ENCODE peak calls at places on chromosomes 5 and 9, in ten cellular contexts. B is A673, F is fibroblast of the aortic adventitia, O is neural progenitor cell, P is lower lobe of right lung, N is GM23338, D is fibroblast of mammary gland, I is cardiac muscle cell, J is mammary epithelial cell, C is colonic mucosa. T is an unnamed sample.

GRCh38 chr9:19552693-19553092 is 143.9 kb downstream of the ACER2 start:
- DNase-seq in B (no peak), F (no peak), O (no peak), P (no peak), N (no peak), D (no peak), I (no peak), J (no peak), C (no peak), T (no peak)

GRCh38 chr5:39106332-39106731 is 32.1 kb upstream of the RICTOR start:
- DNase-seq in B (no peak), F (peak), O (no peak), P (no peak), N (no peak), D (peak), I (peak), J (no peak), C (no peak), T (peak)

GRCh38 chr9:109101810-109102209 is 17.9 kb downstream of the TMEM245 start:
- DNase-seq in B (no peak), F (peak), O (no peak), P (no peak), N (no peak), D (peak), I (peak), J (peak), C (no peak), T (peak)

GRCh38 chr5:11620172-11620571 is 284.1 kb downstream of the CTNND2 start:
- DNase-seq in B (no peak), F (no peak), O (no peak), P (no peak), N (peak), D (no peak), I (no peak), J (no peak), C (no peak), T (no peak)

GRCh38 chr5:165617491-165617890 is 2112.1 kb downstream of the MAT2B start:
- DNase-seq in B (no peak), F (no peak), O (no peak), P (no peak), N (no peak), D (no peak), I (no peak), J (no peak), C (no peak), T (no peak)

GRCh38 chr9:121915304-121915625 is 177.8 kb downstream of the TTLL11 start:
- DNase-seq in B (no peak), F (no peak), O (no peak), P (no peak), N (no peak), D (no peak), I (no peak), J (no peak), C (no peak), T (no peak)

GRCh38 chr5:115320515-115320914 is 24.1 kb upstream of the CCDC112 start:
- DNase-seq in B (no peak), F (no peak), O (no peak), P (no peak), N (no peak), D (no peak), I (no peak), J (no peak), C (no peak), T (no peak)

GRCh38 chr9:97572892-97573365 is 60.2 kb downstream of the TSTD2 start:
- DNase-seq in B (no peak), F (no peak), O (no peak), P (no peak), N (no peak), D (no peak), I (no peak), J (no peak), C (no peak), T (no peak)

GRCh38 chr9:136748656-136749551 is 579 bp upstream of the LCN6 start:
- DNase-seq in B (no peak), F (no peak), O (no peak), P (peak), N (no peak), D (no peak), I (no peak), J (no peak), C (no peak), T (no peak)

GRCh38 chr5:53501054-53501453 is 20.6 kb downstream of the FST start:
- DNase-seq in B (no peak), F (no peak), O (peak), P (no peak), N (no peak), D (no peak), I (no peak), J (no peak), C (no peak), T (peak)

GRCh38 chr5:33423018-33423630 is 17.6 kb upstream of the TARS1 start:
- DNase-seq in B (peak), F (peak), O (no peak), P (no peak), N (peak), D (peak), I (peak), J (no peak), C (no peak), T (peak)

GRCh38 chr5:134397196-134397595 is 14.5 kb downstream of the CDKN2AIPNL start:
- DNase-seq in B (no peak), F (no peak), O (no peak), P (no peak), N (no peak), D (no peak), I (no peak), J (no peak), C (no peak), T (no peak)

GRCh38 chr9:93654351-93654961 is 78.1 kb downstream of the PHF2 start:
- DNase-seq in B (no peak), F (no peak), O (peak), P (peak), N (no peak), D (no peak), I (no peak), J (no peak), C (no peak), T (no peak)

GRCh38 chr9:27339661-27340295 is 42.8 kb upstream of the EQTN start:
- DNase-seq in B (no peak), F (no peak), O (no peak), P (peak), N (no peak), D (no peak), I (no peak), J (no peak), C (no peak), T (no peak)

GRCh38 chr5:132678735-132679134 is 4.9 kb downstream of the IL4 start:
- DNase-seq in B (no peak), F (no peak), O (no peak), P (no peak), N (no peak), D (no peak), I (no peak), J (no peak), C (peak), T (no peak)

GRCh38 chr5:124692324-124692723 is 54.1 kb downstream of the ZNF608 start:
- DNase-seq in B (no peak), F (peak), O (no peak), P (no peak), N (no peak), D (peak), I (peak), J (no peak), C (no peak), T (peak)

GRCh38 chr5:123091258-123091987 is 2.4 kb downstream of the PRDM6 start:
- DNase-seq in B (no peak), F (peak), O (no peak), P (no peak), N (no peak), D (no peak), I (no peak), J (no peak), C (no peak), T (peak)

GRCh38 chr5:132591140-132591539 is 34.4 kb downstream of the RAD50 start:
- DNase-seq in B (no peak), F (peak), O (no peak), P (no peak), N (no peak), D (peak), I (peak), J (no peak), C (no peak), T (peak)

GRCh38 chr5:58544195-58544594 is 38.7 kb upstream of the RAB3C start:
- DNase-seq in B (peak), F (no peak), O (no peak), P (no peak), N (no peak), D (no peak), I (no peak), J (no peak), C (no peak), T (peak)

GRCh38 chr5:178346607-178347334 is 114.2 kb upstream of the PHYKPL start:
- DNase-seq in B (no peak), F (no peak), O (no peak), P (peak), N (no peak), D (no peak), I (no peak), J (no peak), C (no peak), T (no peak)

GRCh38 chr9:121667214-121667613 is 15.8 kb downstream of the DAB2IP start:
- DNase-seq in B (no peak), F (no peak), O (no peak), P (no peak), N (no peak), D (no peak), I (no peak), J (no peak), C (peak), T (no peak)

GRCh38 chr9:5879419-5880181 is 11.1 kb upstream of the MLANA start:
- DNase-seq in B (peak), F (peak), O (peak), P (no peak), N (peak), D (peak), I (peak), J (peak), C (no peak), T (peak)

GRCh38 chr5:170749911-170750431 is 33.6 kb upstream of the GABRP start:
- DNase-seq in B (no peak), F (no peak), O (no peak), P (no peak), N (no peak), D (no peak), I (no peak), J (peak), C (peak), T (no peak)

GRCh38 chr9:68480807-68481206 is 59.9 kb downstream of the TMEM252 start:
- DNase-seq in B (no peak), F (no peak), O (no peak), P (no peak), N (no peak), D (no peak), I (no peak), J (no peak), C (no peak), T (peak)

GRCh38 chr9:33439731-33440130 is 7.7 kb downstream of the AQP3 start:
- DNase-seq in B (no peak), F (peak), O (no peak), P (no peak), N (no peak), D (no peak), I (no peak), J (no peak), C (no peak), T (no peak)

GRCh38 chr5:61623401-61624069 is 291.5 kb downstream of the ZSWIM6 start:
- DNase-seq in B (no peak), F (no peak), O (peak), P (no peak), N (peak), D (no peak), I (no peak), J (no peak), C (no peak), T (no peak)

GRCh38 chr5:6408627-6409446 is 30.5 kb upstream of the MED10 start:
- DNase-seq in B (no peak), F (peak), O (no peak), P (no peak), N (no peak), D (peak), I (peak), J (no peak), C (no peak), T (peak)

GRCh38 chr9:73153793-73154227 is 2.1 kb downstream of the ANXA1 start:
- DNase-seq in B (peak), F (peak), O (no peak), P (no peak), N (no peak), D (peak), I (peak), J (peak), C (no peak), T (no peak)

GRCh38 chr9:137648396-137648795 is 29.6 kb downstream of the EHMT1 start:
- DNase-seq in B (no peak), F (peak), O (no peak), P (no peak), N (no peak), D (peak), I (peak), J (no peak), C (no peak), T (no peak)

GRCh38 chr5:147621016-147621415 is 111.1 kb upstream of the DPYSL3 start:
- DNase-seq in B (no peak), F (no peak), O (no peak), P (no peak), N (no peak), D (no peak), I (peak), J (no peak), C (no peak), T (peak)

GRCh38 chr5:142141463-142141862 is 32.9 kb downstream of the NDFIP1 start:
- DNase-seq in B (peak), F (no peak), O (no peak), P (no peak), N (no peak), D (no peak), I (no peak), J (no peak), C (no peak), T (no peak)
- TF ChIP-seq CTCF in B (peak), F (no peak), O (peak), P (no peak), N (peak), D (no peak), I (no peak), J (no peak), C (no peak), T (no peak)

DNA sequence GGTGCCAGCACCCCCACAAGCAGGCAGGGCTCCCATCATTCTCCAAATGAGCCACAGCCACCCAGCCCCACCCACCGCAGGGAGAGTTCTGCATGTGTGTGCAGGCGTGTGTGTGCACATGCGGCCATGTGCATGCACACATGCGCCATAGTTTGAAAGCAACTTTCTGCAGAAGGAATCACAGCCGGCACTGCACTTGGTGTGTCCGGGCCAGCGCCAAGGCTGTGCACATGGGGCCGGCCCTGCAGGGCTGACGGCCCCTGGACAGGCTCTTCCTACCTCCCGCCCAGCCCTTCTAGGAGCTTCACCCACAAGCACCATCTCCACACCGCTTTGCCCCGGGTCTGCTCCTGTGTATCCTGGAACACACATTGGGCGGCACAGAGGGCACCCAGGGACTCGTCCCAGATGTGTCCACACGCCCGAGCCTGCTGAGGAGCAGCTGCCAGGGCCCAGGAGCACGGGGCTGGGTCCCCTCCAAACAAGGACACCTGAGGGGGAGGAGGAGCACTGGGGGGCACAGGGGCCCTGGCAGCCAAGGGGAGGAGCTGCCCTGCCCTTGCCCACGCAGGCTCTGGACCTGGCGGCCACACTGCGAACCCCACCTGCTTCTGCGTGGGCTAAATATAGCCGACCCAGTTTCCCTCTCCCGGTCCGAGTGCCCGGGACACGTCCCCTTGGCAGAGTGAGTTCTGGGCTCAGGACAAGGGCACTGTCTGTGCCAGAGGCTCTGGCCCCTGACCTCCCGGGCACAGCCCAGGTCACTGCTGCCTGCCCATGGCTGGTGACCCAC is 19.1 kb downstream of the TPPP start:
- DNase-seq in B (no peak), F (no peak), O (no peak), P (peak), N (no peak), D (no peak), I (no peak), J (peak), C (no peak), T (no peak)
- H3K4me3 ChIP-seq in B (no peak), F (no peak), O (no peak), P (no peak), N (no peak), D (no peak), I (no peak), J (no peak), C (no peak), T (no peak)

DNA sequence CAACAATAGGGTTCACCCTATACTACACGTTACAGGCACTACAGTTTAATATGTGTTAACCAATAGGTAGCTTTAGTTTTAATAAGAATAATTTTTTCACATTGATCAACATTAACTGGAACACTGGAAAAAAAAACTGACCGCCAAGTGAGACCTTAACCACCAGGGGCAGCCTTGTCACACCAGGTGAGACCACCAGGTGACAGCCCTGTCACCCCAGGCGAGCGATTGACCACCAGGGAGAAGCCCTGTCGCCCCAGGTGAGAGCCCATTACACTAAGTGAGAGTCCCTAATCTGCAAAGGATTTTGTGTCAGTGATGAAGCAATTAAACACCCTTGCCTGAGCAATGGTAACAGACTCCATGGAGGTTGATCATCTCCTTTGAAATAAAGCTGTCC is 75.4 kb upstream of the SYK start:
- DNase-seq in B (no peak), F (no peak), O (peak), P (no peak), N (peak), D (no peak), I (no peak), J (no peak), C (no peak), T (no peak)
- TF ChIP-seq CTCF in B (no peak), F (no peak), O (peak), P (no peak), N (peak), D (no peak), I (no peak), J (peak), C (no peak), T (no peak)

GRCh38 chr9:134895849-134896833 is 15.5 kb downstream of the FCN2 start:
- DNase-seq in B (peak), F (peak), O (no peak), P (peak), N (no peak), D (peak), I (peak), J (peak), C (no peak), T (peak)
- H3K4me3 ChIP-seq in B (no peak), F (no peak), O (no peak), P (no peak), N (no peak), D (no peak), I (no peak), J (no peak), C (no peak), T (no peak)

GRCh38 chr5:148687427-148687826 is 33.1 kb upstream of the HTR4 start:
- DNase-seq in B (peak), F (no peak), O (peak), P (no peak), N (peak), D (peak), I (peak), J (peak), C (peak), T (peak)
- TF ChIP-seq CTCF in B (peak), F (peak), O (peak), P (no peak), N (peak), D (peak), I (peak), J (peak), C (peak), T (peak)

DNA sequence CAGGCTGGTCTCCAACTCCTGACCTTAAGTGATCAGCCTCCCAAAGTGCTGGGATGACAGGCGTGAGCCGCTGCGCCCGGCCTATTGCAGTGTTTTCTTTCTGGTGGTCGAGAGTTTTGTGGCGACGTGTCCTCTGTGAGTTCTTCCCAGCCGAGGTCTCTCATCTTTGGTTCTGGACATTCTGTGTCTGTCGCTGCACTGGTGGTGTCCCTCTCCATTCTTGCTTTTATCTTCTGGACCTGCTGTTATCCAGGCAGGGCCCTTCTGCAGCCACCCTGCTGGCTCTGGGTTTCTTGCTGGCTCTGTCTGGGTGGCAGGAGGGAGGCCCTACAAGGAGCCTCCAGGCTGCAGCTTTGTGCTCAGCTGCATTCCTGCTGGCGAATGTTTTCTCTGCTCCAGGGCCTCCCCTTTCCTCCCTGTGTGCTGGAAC is 49.1 kb upstream of the EXOC3 start:
- DNase-seq in B (no peak), F (no peak), O (peak), P (no peak), N (no peak), D (no peak), I (peak), J (no peak), C (peak), T (no peak)
- H3K4me3 ChIP-seq in B (no peak), F (no peak), O (no peak), P (no peak), N (no peak), D (no peak), I (no peak), J (no peak), C (no peak), T (no peak)

GRCh38 chr5:181153814-181154213 is 6.4 kb downstream of the OR2V2 start:
- DNase-seq in B (no peak), F (no peak), O (no peak), P (no peak), N (no peak), D (no peak), I (no peak), J (no peak), C (no peak), T (no peak)

GRCh38 chr5:181149355-181149754 is 2.0 kb downstream of the OR2V2 start:
- DNase-seq in B (no peak), F (no peak), O (no peak), P (no peak), N (no peak), D (no peak), I (no peak), J (peak), C (no peak), T (no peak)

GRCh38 chr5:181152406-181152805 is 5.0 kb downstream of the OR2V2 start:
- DNase-seq in B (no peak), F (no peak), O (no peak), P (no peak), N (no peak), D (no peak), I (no peak), J (no peak), C (no peak), T (no peak)

GRCh38 chr5:181149806-181150733 is 2.7 kb downstream of the OR2V2 start:
- DNase-seq in B (no peak), F (no peak), O (no peak), P (no peak), N (no peak), D (no peak), I (no peak), J (peak), C (no peak), T (no peak)

GRCh38 chr5:181151146-181151545 is 3.8 kb downstream of the OR2V2 start:
- DNase-seq in B (no peak), F (no peak), O (peak), P (no peak), N (peak), D (no peak), I (no peak), J (no peak), C (no peak), T (no peak)
- TF ChIP-seq CTCF in B (no peak), F (no peak), O (peak), P (no peak), N (no peak), D (no peak), I (no peak), J (no peak), C (no peak), T (no peak)